ENCODE peak calls at places on chromosomes 3 and 15, in eight cellular contexts. T, J, G, Q, L, I, W and O are unnamed samples.

GRCh38 chr15:84648539-84648938 is 5.5 kb downstream of the WDR73 start:
- DNase-seq in T (no peak), J (no peak), G (no peak), Q (no peak), L (no peak), I (no peak), W (peak; percentile 81), O (no peak)

GRCh38 chr3:101377796-101378195 is 57.4 kb upstream of the IMPG2 start:
- DNase-seq in T (peak; percentile 72), J (peak; percentile 66), G (no peak), Q (no peak), L (no peak), I (no peak), W (no peak), O (peak; percentile 60)

GRCh38 chr3:42032693-42033349 is 58.3 kb upstream of the TRAK1 start:
- DNase-seq in T (no peak), J (peak; percentile 98), G (no peak), Q (peak; percentile 66), L (peak; percentile 74), I (no peak), W (peak; percentile 97), O (peak; percentile 97)

GRCh38 chr15:81295466-81296145 is 28.3 kb downstream of the STARD5 start:
- DNase-seq in T (no peak), J (no peak), G (no peak), Q (no peak), L (no peak), I (no peak), W (peak; percentile 51), O (no peak)

GRCh38 chr3:40908612-40909011 is 290.7 kb upstream of the CTNNB1 start:
- DNase-seq in T (no peak), J (no peak), G (no peak), Q (no peak), L (no peak), I (no peak), W (no peak), O (no peak)

GRCh38 chr3:45125550-45126026 is 20.6 kb downstream of the CDCP1 start:
- DNase-seq in T (peak; percentile 44), J (no peak), G (no peak), Q (peak; percentile 74), L (no peak), I (peak; percentile 88), W (no peak), O (no peak)

GRCh38 chr3:154953538-154953937 is 126.6 kb upstream of the MME start:
- DNase-seq in T (no peak), J (no peak), G (no peak), Q (no peak), L (no peak), I (no peak), W (no peak), O (no peak)

GRCh38 chr3:186241910-186242821 is 119.9 kb downstream of the DGKG start:
- DNase-seq in T (peak; percentile 98), J (peak; percentile 73), G (peak; percentile 55), Q (peak; percentile 83), L (peak; percentile 96), I (peak; percentile 80), W (peak; percentile 39), O (peak; percentile 60)

GRCh38 chr3:124824286-124824915 is 62.8 kb downstream of the ITGB5 start:
- DNase-seq in T (no peak), J (peak; percentile 73), G (no peak), Q (peak; percentile 23), L (no peak), I (no peak), W (peak; percentile 46), O (peak; percentile 70)

GRCh38 chr3:153043729-153044314 is 118.2 kb upstream of the RAP2B start:
- DNase-seq in T (no peak), J (peak; percentile 46), G (no peak), Q (peak; percentile 71), L (no peak), I (no peak), W (peak; percentile 81), O (peak; percentile 25)

GRCh38 chr3:65946438-65946837 is 92.3 kb downstream of the MAGI1 start:
- DNase-seq in T (no peak), J (peak; percentile 85), G (no peak), Q (no peak), L (no peak), I (no peak), W (peak; percentile 37), O (peak; percentile 81)

GRCh38 chr15:57495554-57496235 is 96.0 kb upstream of the MYZAP start:
- DNase-seq in T (no peak), J (peak; percentile 53), G (no peak), Q (no peak), L (no peak), I (no peak), W (no peak), O (peak; percentile 52)

GRCh38 chr3:102229062-102229655 is 205.7 kb upstream of the ZPLD1 start:
- DNase-seq in T (peak; percentile 75), J (peak; percentile 50), G (peak; percentile 36), Q (peak; percentile 71), L (peak; percentile 89), I (peak; percentile 78), W (peak; percentile 69), O (peak; percentile 39)

GRCh38 chr15:80473574-80474223 is 69.5 kb downstream of the ARNT2 start:
- DNase-seq in T (no peak), J (no peak), G (no peak), Q (no peak), L (no peak), I (no peak), W (no peak), O (no peak)

GRCh38 chr3:45337839-45338470 is 50.4 kb upstream of the LARS2 start:
- DNase-seq in T (no peak), J (no peak), G (no peak), Q (no peak), L (no peak), I (no peak), W (no peak), O (no peak)

GRCh38 chr15:45181491-45182285 is 6.1 kb downstream of the SHF start:
- DNase-seq in T (no peak), J (no peak), G (no peak), Q (no peak), L (peak; percentile 94), I (no peak), W (no peak), O (no peak)

GRCh38 chr3:126956361-126956760 is 26.6 kb upstream of the PLXNA1 start:
- DNase-seq in T (no peak), J (no peak), G (no peak), Q (no peak), L (no peak), I (no peak), W (no peak), O (no peak)

DNA sequence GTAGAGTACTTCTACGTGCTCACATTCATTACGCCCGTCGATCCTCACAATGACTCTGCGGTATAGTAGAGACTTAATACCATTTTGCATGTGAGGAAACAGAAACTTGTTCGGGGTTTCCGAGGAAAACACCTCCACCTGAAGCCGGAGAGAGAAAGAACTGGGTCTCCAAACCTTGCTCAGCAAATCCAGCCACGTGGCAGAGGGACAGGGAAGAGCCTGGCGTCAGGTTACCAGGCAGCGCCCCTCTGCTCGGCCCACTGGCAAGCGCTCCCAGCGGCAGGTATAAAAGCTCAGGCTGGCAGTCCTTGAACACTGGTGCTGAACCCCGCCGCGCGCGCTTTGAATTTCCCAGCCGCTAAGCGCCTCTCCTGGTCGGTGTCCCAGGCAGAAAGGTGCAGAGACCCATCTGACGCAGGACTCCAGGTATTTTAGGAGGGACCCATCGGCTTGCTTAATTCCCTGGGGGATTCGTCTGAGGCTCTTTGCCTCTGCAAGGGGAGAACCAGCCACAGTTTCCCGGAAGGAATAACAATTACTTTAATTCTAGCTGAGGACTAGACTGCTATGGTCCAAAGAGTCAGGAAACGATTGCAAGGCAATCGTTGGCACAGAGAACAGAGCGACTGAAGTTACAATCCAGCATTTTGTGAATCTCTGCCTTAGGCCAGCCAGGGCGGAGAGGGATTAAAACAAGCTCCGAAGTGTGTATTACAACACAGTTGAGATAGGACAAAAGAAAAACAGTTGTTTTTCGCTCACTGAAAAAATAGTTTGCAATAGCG is at the start of gene C2CD4A:
- DNase-seq in T (peak; percentile 56), J (peak; percentile 68), G (no peak), Q (peak; percentile 70), L (peak; percentile 69), I (peak; percentile 70), W (peak; percentile 56), O (peak; percentile 53)
- TF ChIP-seq EZH2 in T (no peak), J (no peak), G (no peak), Q (no peak), L (no peak), I (no peak), W (no peak), O (no peak)

GRCh38 chr15:53461677-53462076 is 297.8 kb downstream of the WDR72 start:
- DNase-seq in T (no peak), J (no peak), G (no peak), Q (no peak), L (no peak), I (no peak), W (no peak), O (no peak)
- TF ChIP-seq EZH2 in T (no peak), J (no peak), G (no peak), Q (no peak), L (no peak), I (no peak), W (no peak), O (no peak)

GRCh38 chr15:41498657-41499056 is 5.0 kb downstream of the ITPKA start:
- DNase-seq in T (no peak), J (no peak), G (no peak), Q (no peak), L (no peak), I (no peak), W (no peak), O (no peak)
- TF ChIP-seq EZH2 in T (no peak), J (no peak), G (no peak), Q (no peak), L (no peak), I (no peak), W (no peak), O (no peak)

GRCh38 chr3:134598813-134599563 is 51.8 kb downstream of the KY start:
- DNase-seq in T (no peak), J (no peak), G (no peak), Q (no peak), L (no peak), I (no peak), W (no peak), O (no peak)

GRCh38 chr3:134601539-134602439 is 49.0 kb downstream of the KY start:
- DNase-seq in T (no peak), J (peak; percentile 53), G (no peak), Q (no peak), L (no peak), I (no peak), W (peak; percentile 57), O (peak; percentile 24)

GRCh38 chr3:134600685-134601502 is 49.9 kb downstream of the KY start:
- DNase-seq in T (peak; percentile 66), J (peak; percentile 48), G (no peak), Q (peak; percentile 38), L (peak; percentile 85), I (peak; percentile 28), W (peak; percentile 87), O (peak; percentile 24)

GRCh38 chr3:134602440-134602814 is 48.4 kb downstream of the KY start:
- DNase-seq in T (no peak), J (no peak), G (no peak), Q (no peak), L (no peak), I (no peak), W (no peak), O (no peak)

DNA sequence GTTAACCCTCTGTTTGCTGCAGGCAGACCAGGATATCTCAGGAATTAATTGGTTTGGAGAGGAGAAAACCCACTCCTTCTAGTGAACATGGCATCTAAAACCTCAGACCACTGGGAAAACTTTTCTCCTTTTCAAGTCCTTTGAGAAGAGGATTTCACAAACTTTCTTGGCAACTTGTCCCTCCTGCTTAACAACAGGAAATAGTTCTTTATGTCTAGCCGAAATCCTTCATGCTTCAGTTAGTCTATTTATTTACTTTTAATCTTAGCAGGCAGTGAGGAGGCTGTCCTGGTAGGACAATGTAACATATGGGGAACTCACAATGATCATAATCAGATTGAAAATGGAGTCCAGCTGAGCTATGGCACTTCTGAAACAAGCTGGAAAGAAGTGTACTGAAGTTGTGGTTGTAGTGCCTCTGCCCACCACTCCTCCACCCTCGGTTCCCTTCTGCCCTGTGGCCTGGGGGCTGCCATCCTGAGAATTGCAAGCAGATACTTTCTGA is 50.6 kb downstream of the KY start:
- DNase-seq in T (no peak), J (peak; percentile 60), G (no peak), Q (no peak), L (peak; percentile 93), I (no peak), W (no peak), O (peak; percentile 50)
- TF ChIP-seq EZH2 in T (no peak), J (no peak), G (no peak), Q (no peak), L (no peak), I (no peak), W (no peak), O (no peak)